ENCODE peak calls at places on chromosome X, in five cellular contexts. One of them, this sample, is unnamed.

GRCh38 chrX:38882894-38883620 is 81.8 kb downstream of the MID1IP1 start:
- DNase-seq in amniotic epithelial cell: peak; percentile 59
- DNase-seq in choroid plexus epithelial cell: no peak
- DNase-seq in RPMI7951: peak; percentile 97
- DNase-seq in stimulated activated CD4-positive, alpha-beta T cell treated with anti-CD3 and anti-CD28 coated beads, Interleukin-1b, Interleukin-23, amount 100 ng/mL, for 24 hours: no peak
- DNase-seq in this sample: no peak

GRCh38 chrX:108165349-108166111 is 74.0 kb downstream of the ATG4A start:
- DNase-seq in choroid plexus epithelial cell: peak; percentile 72
- DNase-seq in stimulated activated CD4-positive, alpha-beta T cell treated with anti-CD3 and anti-CD28 coated beads, Interleukin-1b, Interleukin-23, amount 100 ng/mL, for 24 hours: no peak
- DNase-seq in amniotic epithelial cell: peak; percentile 70
- DNase-seq in RPMI7951: peak; percentile 42
- DNase-seq in this sample: peak; percentile 54

GRCh38 chrX:131841496-131842410 is 181.3 kb upstream of the STK26 start:
- DNase-seq in RPMI7951: peak; percentile 60
- DNase-seq in choroid plexus epithelial cell: peak; percentile 63
- DNase-seq in stimulated activated CD4-positive, alpha-beta T cell treated with anti-CD3 and anti-CD28 coated beads, Interleukin-1b, Interleukin-23, amount 100 ng/mL, for 24 hours: no peak
- DNase-seq in amniotic epithelial cell: peak; percentile 50
- DNase-seq in this sample: peak; percentile 74

GRCh38 chrX:48569958-48570357 is 4.3 kb upstream of the RBM3 start:
- DNase-seq in choroid plexus epithelial cell: no peak
- DNase-seq in amniotic epithelial cell: peak; percentile 53
- DNase-seq in stimulated activated CD4-positive, alpha-beta T cell treated with anti-CD3 and anti-CD28 coated beads, Interleukin-1b, Interleukin-23, amount 100 ng/mL, for 24 hours: no peak
- DNase-seq in RPMI7951: peak; percentile 57
- DNase-seq in this sample: peak; percentile 75

GRCh38 chrX:106780664-106781377 is 21.7 kb upstream of the TBC1D8B start:
- DNase-seq in stimulated activated CD4-positive, alpha-beta T cell treated with anti-CD3 and anti-CD28 coated beads, Interleukin-1b, Interleukin-23, amount 100 ng/mL, for 24 hours: no peak
- DNase-seq in RPMI7951: no peak
- DNase-seq in choroid plexus epithelial cell: no peak
- DNase-seq in amniotic epithelial cell: no peak
- DNase-seq in this sample: no peak

GRCh38 chrX:77493677-77494553 is 46.7 kb downstream of the FGF16 start:
- DNase-seq in RPMI7951: peak; percentile 76
- DNase-seq in stimulated activated CD4-positive, alpha-beta T cell treated with anti-CD3 and anti-CD28 coated beads, Interleukin-1b, Interleukin-23, amount 100 ng/mL, for 24 hours: no peak
- DNase-seq in amniotic epithelial cell: peak; percentile 72
- DNase-seq in choroid plexus epithelial cell: peak; percentile 88
- DNase-seq in this sample: no peak

GRCh38 chrX:71994601-71995000 is 84.0 kb downstream of the NHSL2 start:
- DNase-seq in choroid plexus epithelial cell: no peak
- DNase-seq in RPMI7951: no peak
- DNase-seq in stimulated activated CD4-positive, alpha-beta T cell treated with anti-CD3 and anti-CD28 coated beads, Interleukin-1b, Interleukin-23, amount 100 ng/mL, for 24 hours: no peak
- DNase-seq in amniotic epithelial cell: no peak
- DNase-seq in this sample: no peak

GRCh38 chrX:132786217-132786616 is 172.2 kb downstream of the HS6ST2 start:
- DNase-seq in amniotic epithelial cell: peak; percentile 47
- DNase-seq in RPMI7951: no peak
- DNase-seq in choroid plexus epithelial cell: peak; percentile 13
- DNase-seq in stimulated activated CD4-positive, alpha-beta T cell treated with anti-CD3 and anti-CD28 coated beads, Interleukin-1b, Interleukin-23, amount 100 ng/mL, for 24 hours: no peak
- DNase-seq in this sample: no peak

GRCh38 chrX:53045002-53045401 is 3.6 kb upstream of the GPR173 start:
- DNase-seq in stimulated activated CD4-positive, alpha-beta T cell treated with anti-CD3 and anti-CD28 coated beads, Interleukin-1b, Interleukin-23, amount 100 ng/mL, for 24 hours: no peak
- DNase-seq in amniotic epithelial cell: no peak
- DNase-seq in RPMI7951: no peak
- DNase-seq in choroid plexus epithelial cell: no peak
- DNase-seq in this sample: no peak

GRCh38 chrX:124001581-124001980 is 40.1 kb downstream of the STAG2 start:
- DNase-seq in amniotic epithelial cell: no peak
- DNase-seq in choroid plexus epithelial cell: no peak
- DNase-seq in RPMI7951: no peak
- DNase-seq in stimulated activated CD4-positive, alpha-beta T cell treated with anti-CD3 and anti-CD28 coated beads, Interleukin-1b, Interleukin-23, amount 100 ng/mL, for 24 hours: no peak
- DNase-seq in this sample: no peak

GRCh38 chrX:23888887-23889501 is 18.7 kb downstream of the APOO start:
- DNase-seq in amniotic epithelial cell: peak; percentile 88
- DNase-seq in choroid plexus epithelial cell: no peak
- DNase-seq in RPMI7951: no peak
- DNase-seq in stimulated activated CD4-positive, alpha-beta T cell treated with anti-CD3 and anti-CD28 coated beads, Interleukin-1b, Interleukin-23, amount 100 ng/mL, for 24 hours: no peak
- DNase-seq in this sample: no peak

GRCh38 chrX:86047174-86047991 is at the start of gene CHM:
- DNase-seq in RPMI7951: peak; percentile 76
- DNase-seq in stimulated activated CD4-positive, alpha-beta T cell treated with anti-CD3 and anti-CD28 coated beads, Interleukin-1b, Interleukin-23, amount 100 ng/mL, for 24 hours: peak; percentile 36
- DNase-seq in choroid plexus epithelial cell: peak; percentile 89
- DNase-seq in amniotic epithelial cell: peak; percentile 85
- DNase-seq in this sample: peak; percentile 92

GRCh38 chrX:37644381-37645305 is 40.9 kb upstream of the XK start:
- DNase-seq in stimulated activated CD4-positive, alpha-beta T cell treated with anti-CD3 and anti-CD28 coated beads, Interleukin-1b, Interleukin-23, amount 100 ng/mL, for 24 hours: no peak
- DNase-seq in amniotic epithelial cell: no peak
- DNase-seq in choroid plexus epithelial cell: no peak
- DNase-seq in RPMI7951: peak; percentile 3
- DNase-seq in this sample: no peak

GRCh38 chrX:124406294-124407013 is 60.1 kb downstream of the SH2D1A start:
- DNase-seq in amniotic epithelial cell: peak; percentile 71
- DNase-seq in RPMI7951: peak; percentile 57
- DNase-seq in choroid plexus epithelial cell: peak; percentile 67
- DNase-seq in stimulated activated CD4-positive, alpha-beta T cell treated with anti-CD3 and anti-CD28 coated beads, Interleukin-1b, Interleukin-23, amount 100 ng/mL, for 24 hours: peak; percentile 24
- DNase-seq in this sample: peak; percentile 77

GRCh38 chrX:115948018-115948923 is 222.3 kb upstream of the AGTR2 start:
- DNase-seq in choroid plexus epithelial cell: no peak
- DNase-seq in stimulated activated CD4-positive, alpha-beta T cell treated with anti-CD3 and anti-CD28 coated beads, Interleukin-1b, Interleukin-23, amount 100 ng/mL, for 24 hours: no peak
- DNase-seq in amniotic epithelial cell: no peak
- DNase-seq in RPMI7951: peak; percentile 28
- DNase-seq in this sample: peak; percentile 27

GRCh38 chrX:129781134-129782014 is 1.6 kb downstream of the SASH3 start:
- DNase-seq in choroid plexus epithelial cell: peak; percentile 7
- DNase-seq in stimulated activated CD4-positive, alpha-beta T cell treated with anti-CD3 and anti-CD28 coated beads, Interleukin-1b, Interleukin-23, amount 100 ng/mL, for 24 hours: peak; percentile 38
- DNase-seq in RPMI7951: no peak
- DNase-seq in amniotic epithelial cell: no peak
- DNase-seq in this sample: peak; percentile 93

GRCh38 chrX:125620715-125621587 is 301.3 kb downstream of the TEX13C start:
- DNase-seq in RPMI7951: no peak
- DNase-seq in stimulated activated CD4-positive, alpha-beta T cell treated with anti-CD3 and anti-CD28 coated beads, Interleukin-1b, Interleukin-23, amount 100 ng/mL, for 24 hours: no peak
- DNase-seq in amniotic epithelial cell: no peak
- DNase-seq in choroid plexus epithelial cell: no peak
- DNase-seq in this sample: no peak

GRCh38 chrX:150236304-150236703 is 126.8 kb upstream of the MAMLD1 start:
- DNase-seq in RPMI7951: peak; percentile 41
- DNase-seq in amniotic epithelial cell: peak; percentile 16
- DNase-seq in stimulated activated CD4-positive, alpha-beta T cell treated with anti-CD3 and anti-CD28 coated beads, Interleukin-1b, Interleukin-23, amount 100 ng/mL, for 24 hours: no peak
- DNase-seq in choroid plexus epithelial cell: no peak
- DNase-seq in this sample: no peak